ENCODE peak calls at places on chromosome 16, in four cellular contexts. One of them, this sample, is unnamed.
A peak's percentile ranks its signal among the peaks of the same experiment; 100 is the strongest.

GRCh38 chr16:457732-458400 is 32.4 kb downstream of the RAB11FIP3 start:
- DNase-seq in K562: no peak
- DNase-seq in H1: no peak
- DNase-seq in GM12878: no peak
- DNase-seq in this sample: no peak

GRCh38 chr16:58009856-58010416 is 8.7 kb downstream of the USB1 start:
- DNase-seq in K562: no peak
- DNase-seq in H1: no peak
- DNase-seq in GM12878: no peak
- DNase-seq in this sample: no peak

GRCh38 chr16:57186630-57187507 is 740 bp downstream of the RSPRY1 start:
- DNase-seq in K562: peak; percentile 45
- DNase-seq in GM12878: no peak
- DNase-seq in H1: no peak
- DNase-seq in this sample: no peak

GRCh38 chr16:60318486-60318885 is 1584.4 kb upstream of the GOT2 start:
- DNase-seq in GM12878: no peak
- DNase-seq in K562: no peak
- DNase-seq in H1: no peak
- DNase-seq in this sample: no peak

GRCh38 chr16:84266451-84266850 is 26.6 kb upstream of the KCNG4 start:
- DNase-seq in GM12878: peak; percentile 21
- DNase-seq in K562: peak; percentile 88
- DNase-seq in H1: no peak
- DNase-seq in this sample: peak; percentile 38

GRCh38 chr16:6863135-6863534 is 469.5 kb upstream of the RBFOX1 start:
- DNase-seq in GM12878: no peak
- DNase-seq in H1: peak; percentile 5
- DNase-seq in K562: no peak
- DNase-seq in this sample: no peak

GRCh38 chr16:81478876-81479496 is 34.4 kb downstream of the CMIP start:
- DNase-seq in H1: no peak
- DNase-seq in GM12878: peak; percentile 80
- DNase-seq in K562: no peak
- DNase-seq in this sample: no peak

GRCh38 chr16:4323071-4323844 is 7.4 kb downstream of the GLIS2 start:
- DNase-seq in GM12878: no peak
- DNase-seq in H1: no peak
- DNase-seq in K562: no peak
- DNase-seq in this sample: no peak

GRCh38 chr16:68642436-68643064 is 2.6 kb upstream of the CDH3 start:
- DNase-seq in H1: peak; percentile 31
- DNase-seq in K562: no peak
- DNase-seq in GM12878: no peak
- DNase-seq in this sample: no peak

GRCh38 chr16:78925071-78925714 is 675.3 kb downstream of the MAF start:
- DNase-seq in H1: peak; percentile 19
- DNase-seq in GM12878: no peak
- DNase-seq in K562: peak; percentile 53
- DNase-seq in this sample: peak; percentile 6

GRCh38 chr16:55703003-55704001 is 47.5 kb downstream of the SLC6A2 start:
- DNase-seq in GM12878: no peak
- DNase-seq in K562: peak; percentile 35
- DNase-seq in H1: no peak
- DNase-seq in this sample: no peak

GRCh38 chr16:88764913-88765349 is 20.1 kb downstream of the PIEZO1 start:
- DNase-seq in GM12878: no peak
- DNase-seq in H1: no peak
- DNase-seq in K562: no peak
- DNase-seq in this sample: no peak

GRCh38 chr16:51982715-51983680 is 563.9 kb downstream of the TOX3 start:
- DNase-seq in GM12878: no peak
- DNase-seq in H1: no peak
- DNase-seq in K562: peak; percentile 20
- DNase-seq in this sample: no peak

GRCh38 chr16:86575754-86576557 is 2.4 kb upstream of the FOXL1 start:
- DNase-seq in K562: peak; percentile 95
- DNase-seq in H1: no peak
- DNase-seq in GM12878: no peak
- DNase-seq in this sample: no peak

GRCh38 chr16:57134982-57135381 is 42.6 kb downstream of the CPNE2 start:
- DNase-seq in GM12878: no peak
- DNase-seq in K562: no peak
- DNase-seq in H1: no peak
- DNase-seq in this sample: no peak

GRCh38 chr16:70380205-70380918 is 33.7 kb downstream of the DDX19A start:
- DNase-seq in GM12878: no peak
- DNase-seq in H1: no peak
- DNase-seq in K562: no peak
- DNase-seq in this sample: no peak

GRCh38 chr16:85613609-85614337 is 651 bp downstream of the GSE1 start:
- DNase-seq in GM12878: no peak
- DNase-seq in K562: peak; percentile 88
- DNase-seq in H1: no peak
- DNase-seq in this sample: no peak

GRCh38 chr16:58510776-58511628 is 4.3 kb upstream of the SETD6 start:
- DNase-seq in GM12878: no peak
- DNase-seq in K562: no peak
- DNase-seq in H1: no peak
- DNase-seq in this sample: no peak

GRCh38 chr16:7177875-7178274 is 154.8 kb upstream of the RBFOX1 start:
- DNase-seq in K562: no peak
- DNase-seq in H1: no peak
- DNase-seq in GM12878: no peak
- DNase-seq in this sample: no peak

GRCh38 chr16:28974007-28974436 is 556 bp upstream of the SPNS1 start:
- DNase-seq in H1: peak; percentile 15
- DNase-seq in K562: peak; percentile 54
- DNase-seq in GM12878: no peak
- DNase-seq in this sample: no peak

GRCh38 chr16:86708431-86708830 is 130.1 kb downstream of the FOXL1 start:
- DNase-seq in H1: no peak
- DNase-seq in K562: no peak
- DNase-seq in GM12878: no peak
- DNase-seq in this sample: no peak

GRCh38 chr16:85649978-85650863 is 37.1 kb downstream of the GSE1 start:
- DNase-seq in H1: no peak
- DNase-seq in GM12878: no peak
- DNase-seq in K562: no peak
- DNase-seq in this sample: no peak

GRCh38 chr16:3966681-3967080 is 86.2 kb upstream of the CREBBP start:
- DNase-seq in H1: no peak
- DNase-seq in K562: no peak
- DNase-seq in GM12878: no peak
- DNase-seq in this sample: no peak

GRCh38 chr16:31476305-31477219 is 4.6 kb downstream of the TGFB1I1 start:
- DNase-seq in K562: peak; percentile 94
- DNase-seq in GM12878: no peak
- DNase-seq in H1: no peak
- DNase-seq in this sample: peak; percentile 87

GRCh38 chr16:55640714-55641327 is 15.0 kb upstream of the SLC6A2 start:
- DNase-seq in H1: no peak
- DNase-seq in K562: no peak
- DNase-seq in GM12878: no peak
- DNase-seq in this sample: no peak

GRCh38 chr16:85460983-85461813 is 151.9 kb upstream of the GSE1 start:
- DNase-seq in GM12878: no peak
- DNase-seq in K562: no peak
- DNase-seq in H1: no peak
- DNase-seq in this sample: no peak

GRCh38 chr16:24257965-24258364 is 1.8 kb downstream of the CACNG3 start:
- DNase-seq in H1: no peak
- DNase-seq in K562: no peak
- DNase-seq in GM12878: no peak
- DNase-seq in this sample: no peak

GRCh38 chr16:5982979-5983378 is 885.4 kb upstream of the EEF2KMT start:
- DNase-seq in K562: no peak
- DNase-seq in GM12878: no peak
- DNase-seq in H1: no peak
- DNase-seq in this sample: no peak

DNA sequence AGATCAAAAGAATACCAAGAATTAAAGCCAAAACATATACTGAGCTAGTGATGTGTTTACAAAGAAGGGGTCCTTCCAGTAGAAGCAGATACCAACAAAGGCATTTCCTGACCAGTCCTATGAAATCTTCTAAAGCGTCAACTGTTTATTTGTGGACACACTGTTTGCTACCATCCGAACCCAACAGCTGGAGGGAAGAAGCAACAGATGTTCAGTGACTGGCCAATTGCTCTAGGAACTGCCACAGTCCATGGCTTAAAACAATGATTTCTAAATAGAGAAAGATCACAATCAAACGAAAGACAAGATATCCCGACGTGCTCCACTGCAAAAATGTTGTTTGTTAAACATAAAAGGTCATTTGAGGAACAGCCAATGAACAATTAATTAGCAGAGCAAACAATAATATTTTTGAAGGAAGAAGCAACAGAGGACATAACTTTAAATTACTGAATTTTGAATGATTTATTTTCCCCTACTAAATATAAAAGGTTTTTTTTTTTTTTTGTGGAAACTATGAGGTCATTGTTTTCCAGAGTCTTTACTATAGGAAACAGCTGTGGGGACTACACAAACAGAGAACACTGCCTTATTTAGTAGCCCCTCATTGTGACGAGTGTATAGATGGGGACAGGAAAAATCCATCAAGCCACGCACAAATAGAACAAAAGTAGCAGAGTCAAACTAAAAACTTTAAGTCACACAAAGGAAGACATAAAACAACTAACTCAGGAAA is 17.2 kb downstream of the USP31 start:
- DNase-seq in H1: no peak
- DNase-seq in K562: no peak
- DNase-seq in GM12878: no peak
- DNase-seq in this sample: no peak
- TF ChIP-seq POLR2A in H1: no peak
- TF ChIP-seq POLR2A in K562: no peak
- TF ChIP-seq POLR2A in GM12878: no peak
- TF ChIP-seq POLR2A in this sample: no peak

DNA sequence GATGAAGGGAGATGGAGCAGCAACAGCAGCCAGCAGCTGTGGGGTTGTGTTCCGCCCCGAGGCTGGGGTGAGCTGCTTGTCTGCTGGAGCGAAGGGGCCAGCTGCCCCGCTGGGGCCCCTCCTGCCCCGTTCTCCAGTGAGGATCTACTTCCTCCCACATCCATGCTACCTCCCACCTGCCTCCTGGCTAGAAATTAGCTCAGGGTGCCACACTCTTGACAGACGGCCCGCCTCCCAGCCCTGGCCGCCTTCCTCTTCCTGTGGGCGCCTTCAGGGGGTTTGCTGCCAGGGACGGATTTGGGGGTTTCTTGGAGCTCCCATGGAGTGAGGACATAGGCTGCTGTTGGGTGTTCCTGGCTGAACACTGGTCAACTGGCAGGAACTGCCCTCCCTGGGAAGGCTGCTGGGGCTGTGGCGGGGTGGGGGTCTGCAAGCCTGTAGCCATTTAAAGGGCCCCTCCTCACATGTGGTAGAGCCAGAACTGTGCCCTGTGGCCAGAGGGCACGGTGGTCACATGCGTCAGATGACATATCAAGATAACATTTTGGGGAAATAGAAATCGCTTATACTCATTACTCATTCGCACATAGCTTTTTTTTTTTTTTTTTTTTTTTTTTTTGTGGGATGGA is 13.1 kb downstream of the TBC1D24 start:
- DNase-seq in K562: no peak
- DNase-seq in H1: no peak
- DNase-seq in GM12878: no peak
- DNase-seq in this sample: no peak
- TF ChIP-seq TAF1 in K562: no peak
- TF ChIP-seq TAF1 in H1: no peak
- TF ChIP-seq TAF1 in GM12878: no peak
- TF ChIP-seq TAF1 in this sample: no peak

GRCh38 chr16:27762441-27762840 is 212.5 kb downstream of the KATNIP start:
- DNase-seq in K562: no peak
- DNase-seq in H1: no peak
- DNase-seq in GM12878: no peak
- DNase-seq in this sample: no peak

GRCh38 chr16:27761816-27762215 is 211.9 kb downstream of the KATNIP start:
- DNase-seq in H1: no peak
- DNase-seq in GM12878: no peak
- DNase-seq in K562: no peak
- DNase-seq in this sample: no peak

GRCh38 chr16:27759301-27759871 is 209.4 kb downstream of the KATNIP start:
- DNase-seq in GM12878: no peak
- DNase-seq in H1: no peak
- DNase-seq in K562: no peak
- DNase-seq in this sample: no peak

GRCh38 chr16:27759947-27760844 is 210.3 kb downstream of the KATNIP start:
- DNase-seq in H1: no peak
- DNase-seq in K562: peak; percentile 47
- DNase-seq in GM12878: no peak
- DNase-seq in this sample: no peak

DNA sequence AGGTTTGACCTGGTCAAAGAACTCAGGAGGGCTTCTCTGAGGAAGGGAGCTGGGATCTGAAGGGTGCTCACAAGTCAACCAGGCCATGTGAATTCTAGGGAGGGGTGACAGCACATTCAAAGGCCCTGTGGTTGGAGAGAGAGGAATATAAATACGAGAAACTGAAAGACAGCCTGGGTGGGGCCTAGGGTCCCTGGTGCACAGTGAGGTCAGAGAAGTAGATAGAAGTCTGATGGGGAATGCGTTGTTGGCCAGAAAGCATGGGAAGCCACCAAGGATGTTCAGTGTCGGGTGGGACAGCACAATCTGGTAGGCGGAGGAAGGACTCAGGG is 210.9 kb downstream of the KATNIP start:
- DNase-seq in H1: no peak
- DNase-seq in K562: no peak
- DNase-seq in GM12878: no peak
- DNase-seq in this sample: no peak
- TF ChIP-seq POLR2A in H1: no peak
- TF ChIP-seq POLR2A in K562: no peak
- TF ChIP-seq POLR2A in GM12878: no peak
- TF ChIP-seq POLR2A in this sample: no peak

GRCh38 chr16:20372696-20373095 is 20.2 kb upstream of the UMOD start:
- DNase-seq in K562: no peak
- DNase-seq in GM12878: no peak
- DNase-seq in H1: no peak
- DNase-seq in this sample: no peak

GRCh38 chr16:20364051-20364450 is 11.5 kb upstream of the UMOD start:
- DNase-seq in GM12878: no peak
- DNase-seq in H1: no peak
- DNase-seq in K562: no peak
- DNase-seq in this sample: no peak

DNA sequence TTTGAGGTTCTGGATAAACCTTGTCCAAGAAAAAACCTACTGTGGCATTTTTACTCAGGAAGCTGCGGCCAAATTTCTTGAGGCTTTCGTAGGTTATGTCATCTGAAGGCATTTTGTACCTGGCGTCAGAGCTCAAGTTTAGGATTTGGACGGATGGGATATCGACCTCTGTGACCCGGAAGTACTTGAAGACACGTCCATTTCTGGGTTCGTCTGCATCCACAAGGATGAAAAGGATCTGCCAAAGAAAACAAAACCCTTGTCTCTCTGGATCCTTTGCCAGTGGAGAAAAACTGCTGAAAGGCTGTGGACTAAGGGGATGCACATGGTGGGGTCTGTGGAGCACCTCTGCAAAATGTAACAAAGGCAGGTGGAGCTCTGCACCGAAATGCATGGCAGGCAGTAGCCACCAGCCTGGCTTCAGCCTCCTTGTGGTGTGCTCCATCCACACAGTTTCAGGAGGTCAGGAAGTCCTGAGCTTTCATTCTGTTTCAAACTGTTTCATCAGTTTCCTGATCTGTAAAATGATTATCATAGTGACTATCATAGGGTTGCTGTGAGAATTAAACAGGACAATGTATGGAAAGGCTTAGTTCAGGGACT is 17.0 kb upstream of the UMOD start:
- DNase-seq in H1: no peak
- DNase-seq in GM12878: no peak
- DNase-seq in K562: no peak
- DNase-seq in this sample: no peak
- TF ChIP-seq TAF1 in H1: no peak
- TF ChIP-seq TAF1 in GM12878: no peak
- TF ChIP-seq TAF1 in K562: no peak
- TF ChIP-seq TAF1 in this sample: no peak